ENCODE peak calls at places on chromosomes 6 and 20, in four cellular contexts. W is GM12892, G is fibroblast of lung, M is OCI-LY7. R is an unnamed sample.
A peak's percentile ranks its signal among the peaks of the same experiment; 100 is the strongest.

GRCh38 chr6:129102741-129103140 is 219.8 kb downstream of the LAMA2 start:
- DNase-seq in W (no peak), G (peak; percentile 17), M (no peak), R (no peak)

GRCh38 chr6:118804091-118804490 is 89.9 kb upstream of the ASF1A start:
- DNase-seq in W (no peak), G (peak; percentile 28), M (no peak), R (no peak)

GRCh38 chr6:20211941-20212391 is 303 bp downstream of the MBOAT1 start:
- DNase-seq in W (no peak), G (peak; percentile 43), M (no peak), R (no peak)

GRCh38 chr6:119142637-119143036 is 64.2 kb upstream of the FAM184A start:
- DNase-seq in W (no peak), G (no peak), M (no peak), R (no peak)

GRCh38 chr6:11111769-11112437 is 378 bp upstream of the ERVFRD-1 start:
- DNase-seq in W (no peak), G (no peak), M (no peak), R (peak; percentile 78)

GRCh38 chr6:11788043-11788442 is 9.4 kb upstream of the ADTRP start:
- DNase-seq in W (no peak), G (no peak), M (no peak), R (no peak)

GRCh38 chr6:70838907-70839285 is 118.0 kb downstream of the B3GAT2 start:
- DNase-seq in W (no peak), G (no peak), M (no peak), R (no peak)

GRCh38 chr20:5008743-5009142 is 7.4 kb upstream of the SLC23A2 start:
- DNase-seq in W (no peak), G (no peak), M (no peak), R (no peak)

GRCh38 chr6:41967312-41968287 is 26.0 kb upstream of the CCND3 start:
- DNase-seq in W (no peak), G (peak; percentile 72), M (no peak), R (no peak)

GRCh38 chr6:64732888-64733287 is 974.1 kb downstream of the EYS start:
- DNase-seq in W (no peak), G (no peak), M (no peak), R (no peak)

GRCh38 chr6:134590449-134590848 is 272.5 kb upstream of the SGK1 start:
- DNase-seq in W (no peak), G (peak; percentile 55), M (no peak), R (no peak)

GRCh38 chr6:63674635-63675034 is 39.0 kb downstream of the PHF3 start:
- DNase-seq in W (no peak), G (no peak), M (no peak), R (no peak)

GRCh38 chr20:49570161-49570827 is 2.4 kb upstream of the PTGIS start:
- DNase-seq in W (no peak), G (no peak), M (no peak), R (no peak)

GRCh38 chr20:20547221-20547875 is 165.1 kb downstream of the RALGAPA2 start:
- DNase-seq in W (no peak), G (peak; percentile 73), M (peak; percentile 19), R (peak; percentile 56)